ENCODE peak calls at places on chromosomes 16 and 17, in four cellular contexts. One of them, this sample, is unnamed.

GRCh38 chr16:861446-861845 is 60.9 kb upstream of the GNG13 start:
- DNase-seq in astrocyte: no peak
- DNase-seq in pancreas: no peak
- DNase-seq in lower lobe of right lung: peak
- DNase-seq in this sample: no peak

GRCh38 chr17:40451420-40451819 is 8.2 kb downstream of the IGFBP4 start:
- DNase-seq in astrocyte: peak
- DNase-seq in pancreas: peak
- DNase-seq in lower lobe of right lung: no peak
- DNase-seq in this sample: no peak

GRCh38 chr17:7992516-7992915 is 9.9 kb upstream of the GUCY2D start:
- DNase-seq in pancreas: no peak
- DNase-seq in lower lobe of right lung: no peak
- DNase-seq in astrocyte: peak
- DNase-seq in this sample: peak

GRCh38 chr17:72517413-72518237 is 396.8 kb downstream of the SOX9 start:
- DNase-seq in lower lobe of right lung: no peak
- DNase-seq in pancreas: no peak
- DNase-seq in astrocyte: no peak
- DNase-seq in this sample: no peak

GRCh38 chr16:1615761-1616160 is 3.6 kb downstream of the CRAMP1 start:
- DNase-seq in lower lobe of right lung: no peak
- DNase-seq in pancreas: no peak
- DNase-seq in astrocyte: no peak
- DNase-seq in this sample: no peak

GRCh38 chr16:28304214-28304613 is 11.9 kb downstream of the SBK1 start:
- DNase-seq in astrocyte: peak
- DNase-seq in lower lobe of right lung: no peak
- DNase-seq in pancreas: no peak
- DNase-seq in this sample: peak

GRCh38 chr16:67561501-67561823 is 864 bp upstream of the CTCF start:
- DNase-seq in astrocyte: no peak
- DNase-seq in pancreas: no peak
- DNase-seq in lower lobe of right lung: no peak
- DNase-seq in this sample: no peak

GRCh38 chr17:74118504-74118903 is 85.0 kb upstream of the RPL38 start:
- DNase-seq in pancreas: no peak
- DNase-seq in astrocyte: no peak
- DNase-seq in lower lobe of right lung: no peak
- DNase-seq in this sample: no peak

GRCh38 chr16:26015776-26016175 is 324.0 kb downstream of the HS3ST4 start:
- DNase-seq in lower lobe of right lung: no peak
- DNase-seq in astrocyte: no peak
- DNase-seq in pancreas: no peak
- DNase-seq in this sample: no peak

GRCh38 chr16:69566437-69567030 is 768 bp downstream of the NFAT5 start:
- DNase-seq in pancreas: peak
- DNase-seq in astrocyte: peak
- DNase-seq in lower lobe of right lung: peak
- DNase-seq in this sample: peak

GRCh38 chr16:3180445-3180878 is 7.5 kb upstream of the OR1F1 start:
- DNase-seq in pancreas: no peak
- DNase-seq in astrocyte: no peak
- DNase-seq in lower lobe of right lung: no peak
- DNase-seq in this sample: peak

GRCh38 chr16:74841469-74841868 is 66.8 kb upstream of the FA2H start:
- DNase-seq in pancreas: no peak
- DNase-seq in lower lobe of right lung: no peak
- DNase-seq in astrocyte: no peak
- DNase-seq in this sample: no peak

GRCh38 chr17:46080118-46081017 is 81.3 kb downstream of the STH start:
- DNase-seq in astrocyte: no peak
- DNase-seq in pancreas: no peak
- DNase-seq in lower lobe of right lung: no peak
- DNase-seq in this sample: no peak

GRCh38 chr17:17493986-17494466 is 2.2 kb downstream of the RASD1 start:
- DNase-seq in lower lobe of right lung: no peak
- DNase-seq in astrocyte: no peak
- DNase-seq in pancreas: no peak
- DNase-seq in this sample: no peak

GRCh38 chr17:46063239-46063638 is 64.2 kb downstream of the STH start:
- DNase-seq in pancreas: no peak
- DNase-seq in astrocyte: peak
- DNase-seq in lower lobe of right lung: no peak
- DNase-seq in this sample: peak

GRCh38 chr16:15691046-15691445 is 41.0 kb downstream of the NDE1 start:
- DNase-seq in lower lobe of right lung: no peak
- DNase-seq in pancreas: no peak
- DNase-seq in astrocyte: no peak
- DNase-seq in this sample: no peak

GRCh38 chr17:58969156-58969555 is 137.5 kb downstream of the TRIM37 start:
- DNase-seq in pancreas: no peak
- DNase-seq in astrocyte: peak
- DNase-seq in lower lobe of right lung: no peak
- DNase-seq in this sample: no peak

GRCh38 chr16:87470332-87470731 is 22.5 kb downstream of the ZCCHC14 start:
- DNase-seq in lower lobe of right lung: no peak
- DNase-seq in pancreas: no peak
- DNase-seq in astrocyte: no peak
- DNase-seq in this sample: no peak

GRCh38 chr16:53891409-53892139 is 187.6 kb downstream of the FTO start:
- DNase-seq in pancreas: no peak
- DNase-seq in lower lobe of right lung: no peak
- DNase-seq in astrocyte: no peak
- DNase-seq in this sample: no peak

GRCh38 chr17:38425744-38426143 is 2.5 kb upstream of the ARHGAP23 start:
- DNase-seq in lower lobe of right lung: no peak
- DNase-seq in astrocyte: peak
- DNase-seq in pancreas: no peak
- DNase-seq in this sample: no peak

GRCh38 chr17:78879679-78880186 is 23.3 kb downstream of the CEP295NL start:
- DNase-seq in astrocyte: peak
- DNase-seq in pancreas: peak
- DNase-seq in lower lobe of right lung: no peak
- DNase-seq in this sample: peak

GRCh38 chr17:285751-286422 is 66.7 kb downstream of the RPH3AL start:
- DNase-seq in astrocyte: no peak
- DNase-seq in lower lobe of right lung: peak
- DNase-seq in pancreas: no peak
- DNase-seq in this sample: no peak

GRCh38 chr17:80477647-80478478 is 1.5 kb upstream of the NPTX1 start:
- DNase-seq in pancreas: no peak
- DNase-seq in lower lobe of right lung: no peak
- DNase-seq in astrocyte: no peak
- DNase-seq in this sample: peak

GRCh38 chr16:51898872-51899271 is 648.1 kb downstream of the TOX3 start:
- DNase-seq in lower lobe of right lung: no peak
- DNase-seq in astrocyte: no peak
- DNase-seq in pancreas: no peak
- DNase-seq in this sample: no peak

GRCh38 chr16:57385083-57385482 is 12.8 kb downstream of the CX3CL1 start:
- DNase-seq in lower lobe of right lung: no peak
- DNase-seq in astrocyte: no peak
- DNase-seq in pancreas: no peak
- DNase-seq in this sample: no peak

GRCh38 chr16:57386381-57386951 is 14.2 kb downstream of the CX3CL1 start:
- DNase-seq in lower lobe of right lung: no peak
- DNase-seq in astrocyte: no peak
- DNase-seq in pancreas: no peak
- DNase-seq in this sample: peak

GRCh38 chr16:57389087-57389468 is 15.5 kb upstream of the CCL17 start:
- DNase-seq in pancreas: no peak
- DNase-seq in lower lobe of right lung: no peak
- DNase-seq in astrocyte: no peak
- DNase-seq in this sample: no peak

GRCh38 chr16:57388359-57389086 is 16.0 kb upstream of the CCL17 start:
- DNase-seq in lower lobe of right lung: no peak
- DNase-seq in pancreas: no peak
- DNase-seq in astrocyte: no peak
- DNase-seq in this sample: no peak

DNA sequence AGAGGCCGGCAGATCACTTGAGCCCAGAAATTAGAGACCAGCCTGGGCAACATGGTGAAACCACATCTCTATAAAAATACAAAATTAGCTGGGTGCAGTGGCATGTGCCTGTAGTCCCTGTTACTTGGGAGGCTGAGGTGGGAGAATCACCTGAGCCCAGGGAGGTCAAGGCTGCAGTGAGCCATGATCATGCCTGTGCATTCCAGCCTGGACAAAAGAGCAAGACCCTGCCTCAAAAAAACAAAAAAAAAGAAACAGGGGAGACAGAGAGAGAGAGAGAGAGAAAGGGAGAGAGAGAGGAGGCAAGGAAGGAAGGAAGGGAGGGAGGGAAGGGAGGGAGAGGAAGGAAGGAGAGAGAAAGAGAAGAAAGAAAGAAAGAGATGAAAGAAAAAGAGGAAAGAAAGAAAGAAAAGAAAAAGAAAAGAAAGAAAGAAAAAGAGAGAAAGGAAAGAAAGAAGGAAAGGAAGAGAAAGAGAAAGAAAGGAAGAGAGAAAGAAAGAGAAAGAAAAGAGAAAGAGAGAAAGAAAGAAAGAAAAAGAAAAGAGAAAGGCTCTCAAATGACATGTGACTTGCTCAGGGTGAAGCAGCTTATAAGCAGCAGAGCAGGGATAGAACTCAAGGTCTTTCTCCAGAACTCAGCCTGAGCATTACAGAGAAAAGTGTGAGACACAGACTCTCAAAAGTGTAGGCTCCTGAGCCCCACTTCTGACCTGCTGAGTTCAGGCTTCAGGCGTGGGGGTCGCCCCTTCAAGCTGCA is 15.5 kb downstream of the CX3CL1 start:
- DNase-seq in lower lobe of right lung: no peak
- DNase-seq in astrocyte: no peak
- DNase-seq in pancreas: no peak
- DNase-seq in this sample: no peak
- H3K27ac ChIP-seq in lower lobe of right lung: no peak
- H3K27ac ChIP-seq in astrocyte: no peak
- H3K27ac ChIP-seq in pancreas: no peak
- H3K27ac ChIP-seq in this sample: no peak

DNA sequence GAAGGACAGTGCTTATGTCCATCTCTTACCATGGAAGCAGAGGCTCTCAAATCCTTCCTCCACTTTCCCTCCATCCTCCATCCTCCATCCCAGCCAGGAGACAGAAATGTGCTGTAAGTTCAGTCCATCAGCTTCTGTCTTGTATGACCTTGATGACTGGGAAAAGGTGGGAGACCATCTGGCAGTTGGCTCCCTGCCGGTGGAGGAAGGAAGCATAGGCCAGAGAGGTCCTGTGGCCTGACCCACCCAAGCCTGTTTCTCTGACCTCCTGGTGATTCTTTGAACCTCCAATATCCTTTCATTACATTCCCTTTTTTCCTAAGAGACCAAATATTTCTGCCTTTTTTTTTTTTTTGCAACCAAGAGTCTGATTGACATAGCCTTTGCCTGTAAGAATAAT is 215.3 kb downstream of the ABCC12 start:
- DNase-seq in astrocyte: no peak
- DNase-seq in pancreas: no peak
- DNase-seq in lower lobe of right lung: no peak
- DNase-seq in this sample: no peak
- TF ChIP-seq CTCF in astrocyte: no peak
- TF ChIP-seq CTCF in pancreas: no peak
- TF ChIP-seq CTCF in lower lobe of right lung: no peak
- TF ChIP-seq CTCF in this sample: no peak

GRCh38 chr17:77828749-77829539 is 129.6 kb upstream of the TNRC6C start:
- DNase-seq in lower lobe of right lung: peak
- DNase-seq in astrocyte: no peak
- DNase-seq in pancreas: no peak
- DNase-seq in this sample: no peak

GRCh38 chr17:77832180-77832560 is 126.3 kb upstream of the TNRC6C start:
- DNase-seq in pancreas: no peak
- DNase-seq in astrocyte: no peak
- DNase-seq in lower lobe of right lung: peak
- DNase-seq in this sample: no peak

GRCh38 chr17:77830816-77831490 is 127.5 kb upstream of the TNRC6C start:
- DNase-seq in pancreas: no peak
- DNase-seq in astrocyte: no peak
- DNase-seq in lower lobe of right lung: peak
- DNase-seq in this sample: no peak

GRCh38 chr17:77831497-77832179 is 126.9 kb upstream of the TNRC6C start:
- DNase-seq in pancreas: no peak
- DNase-seq in lower lobe of right lung: peak
- DNase-seq in astrocyte: peak
- DNase-seq in this sample: peak

DNA sequence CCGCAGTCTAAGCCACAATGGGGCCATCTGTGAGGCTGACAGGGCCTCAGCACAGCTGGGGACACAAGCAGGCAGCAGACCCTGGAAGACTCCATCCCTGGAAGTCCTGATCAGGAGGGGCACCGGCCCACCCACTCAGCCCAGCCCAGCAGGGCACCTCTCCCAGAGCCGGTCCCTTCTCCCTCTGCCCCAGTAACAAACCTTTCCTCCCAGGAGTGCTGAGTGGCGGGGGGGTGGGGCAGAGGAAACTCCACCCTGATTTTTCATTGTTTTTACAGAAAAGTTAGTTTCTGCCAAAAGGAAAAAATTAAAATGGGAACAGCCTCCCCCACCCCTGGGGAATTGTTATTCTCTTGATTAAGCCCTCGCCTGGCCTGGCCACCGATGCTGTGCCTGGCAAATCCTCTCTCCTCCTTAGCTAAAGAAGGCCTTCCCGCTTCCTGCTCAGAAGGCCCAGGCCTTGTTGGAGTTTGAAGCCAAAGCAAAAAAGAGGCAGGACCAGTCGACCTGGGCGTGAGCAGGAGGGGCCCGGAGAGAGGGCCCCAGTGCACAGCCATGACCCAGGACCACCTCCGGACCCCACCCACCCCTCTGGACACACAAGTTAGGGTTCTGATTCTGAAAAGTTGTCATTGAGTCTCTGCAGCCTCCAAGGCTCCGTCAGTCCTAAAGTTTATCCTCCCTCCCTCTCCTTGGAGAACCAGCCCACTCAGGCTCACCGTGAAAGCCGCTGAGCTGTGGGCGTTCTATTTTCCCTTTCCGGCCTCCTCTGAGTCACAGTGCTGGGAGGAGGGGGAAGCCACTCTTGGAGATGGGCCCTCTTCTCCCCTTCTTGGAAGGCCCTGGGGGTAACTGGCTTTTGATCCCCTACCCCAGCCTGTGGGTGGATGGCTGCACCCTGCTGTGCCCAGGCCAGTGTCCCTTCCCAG is 128.4 kb upstream of the TNRC6C start:
- DNase-seq in pancreas: no peak
- DNase-seq in lower lobe of right lung: peak
- DNase-seq in astrocyte: peak
- DNase-seq in this sample: peak
- H3K4me3 ChIP-seq in pancreas: no peak
- H3K4me3 ChIP-seq in lower lobe of right lung: no peak
- H3K4me3 ChIP-seq in astrocyte: peak
- H3K4me3 ChIP-seq in this sample: no peak

DNA sequence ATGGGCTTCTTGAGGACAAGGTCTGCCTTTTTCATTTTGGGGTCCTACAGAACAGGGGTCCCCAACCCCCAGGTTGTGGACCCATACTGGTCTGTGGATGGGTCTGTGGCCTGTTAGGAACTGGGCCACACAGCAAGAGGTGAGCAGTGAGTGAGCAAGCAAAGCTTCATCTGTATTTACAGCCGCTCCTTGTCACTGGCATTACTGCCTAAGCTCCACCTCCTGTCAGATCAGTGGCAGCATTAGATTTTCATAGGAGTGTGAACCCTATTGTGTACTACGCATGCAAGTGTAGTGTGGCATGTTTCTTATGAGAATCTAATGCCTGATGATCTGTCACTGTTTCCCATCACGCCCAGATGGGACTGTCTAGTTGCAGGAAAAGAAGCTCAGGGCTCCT is 33.9 kb downstream of the ERN1 start:
- DNase-seq in pancreas: no peak
- DNase-seq in lower lobe of right lung: no peak
- DNase-seq in astrocyte: no peak
- DNase-seq in this sample: no peak
- H3K27ac ChIP-seq in pancreas: no peak
- H3K27ac ChIP-seq in lower lobe of right lung: peak
- H3K27ac ChIP-seq in astrocyte: no peak
- H3K27ac ChIP-seq in this sample: no peak

This sample was measured in brain microvascular endothelial cell.